ENCODE peak calls at places on chromosome 13, in six cellular contexts. S is A549, M is K562, H is SK-N-SH, A is GM12878, K is HepG2. U is an unnamed sample.

GRCh38 chr13:27487776-27488175 is 37.4 kb upstream of the MTIF3 start:
- DNase-seq in A (no peak), S (no peak), K (no peak), H (no peak), M (no peak), U (no peak)

GRCh38 chr13:71799320-71799719 is 67.7 kb downstream of the DACH1 start:
- DNase-seq in A (no peak), H (no peak), M (no peak), S (no peak), K (no peak), U (no peak)

GRCh38 chr13:71021810-71022422 is 845.1 kb downstream of the DACH1 start:
- DNase-seq in K (no peak), M (no peak), S (no peak), H (no peak), A (no peak), U (no peak)

GRCh38 chr13:63625869-63626268 is 2210.2 kb upstream of the PCDH20 start:
- DNase-seq in K (no peak), A (no peak), S (no peak), M (no peak), H (no peak), U (peak; percentile 31)

GRCh38 chr13:80214521-80214941 is 126.4 kb downstream of the SPRY2 start:
- DNase-seq in H (peak; percentile 52), K (no peak), S (no peak), M (no peak), A (no peak), U (peak; percentile 59)

GRCh38 chr13:75415720-75416119 is 66.2 kb downstream of the TBC1D4 start:
- DNase-seq in M (no peak), K (no peak), S (no peak), A (no peak), H (no peak), U (peak; percentile 89)

GRCh38 chr13:50366488-50367174 is 351.4 kb downstream of the KCNRG start:
- DNase-seq in M (no peak), K (no peak), H (peak; percentile 32), S (no peak), A (peak; percentile 79), U (no peak)

GRCh38 chr13:82330499-82330898 is 1551.8 kb downstream of the SLITRK1 start:
- DNase-seq in A (no peak), M (peak; percentile 16), S (no peak), K (peak; percentile 29), H (no peak), U (no peak)

GRCh38 chr13:41837668-41838067 is 123.2 kb downstream of the VWA8 start:
- DNase-seq in H (no peak), S (no peak), K (no peak), M (no peak), A (no peak), U (peak; percentile 12)

GRCh38 chr13:64480648-64481047 is 2749.5 kb downstream of the PCDH9 start:
- DNase-seq in M (no peak), S (no peak), K (no peak), H (no peak), A (no peak), U (no peak)

GRCh38 chr13:99894835-99895427 is 76.6 kb downstream of the ZIC5 start:
- DNase-seq in H (peak; percentile 43), A (no peak), S (no peak), K (no peak), M (no peak), U (no peak)

GRCh38 chr13:98664047-98664446 is 87.1 kb upstream of the STK24 start:
- DNase-seq in A (no peak), H (no peak), M (peak; percentile 11), S (no peak), K (no peak), U (peak; percentile 85)

GRCh38 chr13:30422056-30422914 is at the start of gene UBE2L5:
- DNase-seq in K (peak; percentile 23), A (no peak), M (peak; percentile 74), H (peak; percentile 86), S (peak; percentile 9), U (peak; percentile 74)

GRCh38 chr13:48492123-48493075 is 40.5 kb downstream of the RCBTB2 start:
- DNase-seq in K (no peak), H (no peak), A (peak; percentile 98), M (peak; percentile 53), S (no peak), U (peak; percentile 18)

GRCh38 chr13:111429064-111429558 is 108.7 kb downstream of the TEX29 start:
- DNase-seq in M (peak; percentile 42), K (peak; percentile 49), H (peak; percentile 54), S (peak; percentile 48), A (no peak), U (peak; percentile 18)

DNA sequence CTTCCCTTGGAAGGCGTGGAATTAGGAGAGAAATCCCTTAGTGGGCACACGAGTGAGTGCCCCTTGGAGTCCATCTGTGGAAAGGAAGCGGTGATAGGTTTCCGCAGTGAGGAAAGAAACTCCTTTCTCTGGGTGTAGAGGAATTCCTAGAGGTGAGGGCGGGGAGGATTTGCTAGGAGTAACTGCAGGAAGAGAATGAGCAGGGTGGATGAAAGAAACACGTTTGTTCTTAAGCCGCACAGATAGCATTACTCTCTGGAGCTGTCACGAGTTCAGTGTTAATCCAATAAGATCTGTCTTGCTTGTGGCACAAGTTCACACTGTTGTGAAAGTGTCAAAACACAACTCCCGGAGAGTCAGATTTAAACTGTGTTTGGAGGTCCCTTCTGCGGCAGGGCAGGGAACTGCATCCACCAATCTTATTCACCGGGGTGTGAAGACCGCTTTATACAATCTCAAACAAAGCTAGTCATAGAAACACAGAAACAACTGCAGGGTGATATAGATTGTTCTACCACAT is 1.2 kb downstream of the KL start:
- DNase-seq in K (peak; percentile 18), M (peak; percentile 2), A (peak; percentile 65), S (peak; percentile 40), H (no peak), U (peak; percentile 6)
- H3K4me3 ChIP-seq in K (no peak overlapping the region), M (no peak overlapping the region), A (peak overlapping the region; percentile 69), S (peak overlapping the region; percentile 47), H (no peak overlapping the region), U (no peak overlapping the region)

DNA sequence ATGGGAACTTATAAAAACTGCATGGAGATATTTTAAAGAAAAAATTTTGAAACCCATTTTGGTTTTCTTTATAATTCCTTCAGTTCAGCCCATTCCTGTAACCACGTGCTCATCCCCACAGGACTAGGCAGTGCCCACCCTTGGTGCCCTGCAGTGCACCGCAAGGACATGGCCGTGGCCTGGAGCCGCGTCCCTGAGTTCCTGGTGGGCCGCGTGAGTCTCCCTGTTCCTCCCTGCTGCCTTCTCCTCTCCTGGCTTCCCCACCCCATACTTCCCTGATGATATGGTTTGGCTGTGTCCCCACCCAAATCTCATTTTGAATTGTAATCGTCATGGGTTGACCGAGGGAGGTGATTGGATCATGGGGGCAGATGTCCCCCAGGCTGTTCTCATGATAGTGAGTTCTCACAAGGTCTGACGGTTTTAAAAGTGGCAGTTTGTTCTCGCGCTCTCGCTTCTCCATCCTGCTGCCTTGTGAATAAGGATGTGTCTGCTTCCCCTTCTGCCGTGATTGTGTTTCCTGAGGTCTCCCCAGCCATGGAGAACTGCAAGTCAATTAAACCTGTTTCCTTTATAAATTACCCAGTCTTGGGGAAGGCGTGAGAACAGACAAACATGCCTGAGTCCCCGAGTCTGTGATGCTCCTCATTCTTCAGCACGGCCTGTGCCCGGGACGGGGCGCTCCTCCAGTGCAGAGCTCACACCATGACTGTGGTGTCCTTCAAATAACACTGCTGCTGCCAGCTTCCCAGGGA is 31.6 kb upstream of the TFDP1 start:
- DNase-seq in A (no peak), H (no peak), M (no peak), K (no peak), S (no peak), U (no peak)
- TF ChIP-seq SMC3 in A (no peak), H (no peak), M (no peak), K (no peak), S (no peak), U (no peak)

GRCh38 chr13:62432906-62433305 is 1017.3 kb upstream of the PCDH20 start:
- DNase-seq in A (no peak), S (no peak), M (no peak), K (no peak), H (no peak), U (no peak)
- H3K4me3 ChIP-seq in A (no peak overlapping the region), S (no peak overlapping the region), M (no peak overlapping the region), K (no peak overlapping the region), H (no peak overlapping the region), U (no peak overlapping the region)

DNA sequence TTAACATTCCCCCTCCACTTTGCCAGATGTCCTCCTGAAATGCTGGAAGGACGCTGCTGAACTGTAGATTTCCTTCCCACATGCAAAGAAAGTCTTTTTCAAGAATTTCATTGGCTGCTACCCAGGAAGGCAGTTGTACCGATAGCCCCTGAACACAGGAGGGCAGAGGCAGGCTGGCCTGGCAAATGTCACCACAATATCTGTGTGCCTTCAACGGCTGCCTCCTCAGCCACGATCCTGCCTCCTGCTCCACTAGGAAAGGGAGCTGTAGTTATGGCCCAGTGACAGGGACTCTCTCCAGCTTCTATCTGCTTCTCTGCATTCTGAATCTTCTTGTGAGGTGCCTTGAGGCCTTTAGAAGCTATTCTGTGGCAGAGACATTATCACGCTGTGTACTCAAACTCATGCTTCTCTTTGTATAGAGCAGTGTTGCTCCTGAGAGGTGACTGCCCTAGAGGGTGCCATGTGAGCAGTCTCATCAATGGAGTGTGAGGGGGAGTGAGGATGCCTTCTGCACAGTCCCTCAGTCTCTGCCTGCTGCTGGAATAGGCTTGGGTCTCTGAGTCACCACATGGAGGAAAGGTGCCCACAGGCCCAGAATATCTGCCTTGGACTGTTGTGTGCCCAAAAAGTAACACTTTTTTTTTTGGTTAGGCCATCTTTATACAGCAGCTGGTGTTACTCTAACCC is 279.8 kb downstream of the DNAJC15 start:
- DNase-seq in S (no peak), K (peak; percentile 12), A (no peak), M (no peak), H (peak; percentile 79), U (peak; percentile 70)
- TF ChIP-seq SMC3 in S (peak; percentile 42), K (no peak), A (peak; percentile 38), M (no peak), H (peak; percentile 94), U (peak; percentile 46)

DNA sequence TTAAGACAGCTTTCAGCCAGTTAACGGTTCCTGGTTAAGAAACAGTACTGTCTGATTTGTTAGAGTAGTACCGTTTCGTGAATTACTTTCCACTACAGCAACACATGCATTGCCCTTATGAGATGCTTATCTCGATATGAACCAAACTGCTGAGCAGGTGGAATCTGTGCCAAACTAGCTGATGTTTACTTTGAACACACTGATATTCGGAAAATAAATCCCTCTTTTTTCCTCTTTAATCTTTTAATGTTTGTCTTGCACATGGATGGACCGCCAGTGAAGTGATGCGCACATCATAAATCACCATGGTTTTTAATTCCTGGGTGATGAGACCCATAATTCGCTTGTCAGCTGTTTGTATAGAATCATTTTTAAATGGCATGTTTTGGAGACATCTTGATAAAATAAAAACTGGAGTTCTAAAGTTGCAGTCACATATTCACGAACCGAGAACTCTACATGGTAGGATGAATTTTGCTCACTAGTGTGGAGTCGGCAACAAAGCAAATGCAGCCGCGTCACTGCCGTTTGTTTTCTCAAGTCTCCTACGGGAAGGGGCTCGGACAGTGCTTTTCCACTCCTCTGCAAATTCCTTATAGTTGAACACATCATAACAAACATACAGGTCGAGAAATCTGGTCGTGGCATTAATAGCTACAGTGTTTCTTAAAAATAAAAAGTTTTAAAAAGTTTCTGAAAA is 1.1 kb downstream of the GJA3 start:
- DNase-seq in H (no peak), A (no peak), K (no peak), M (no peak), S (no peak), U (peak; percentile 64)
- H3K4me3 ChIP-seq in H (no peak overlapping the region), A (peak overlapping the region; percentile 71), K (peak overlapping the region; percentile 68), M (no peak overlapping the region), S (peak overlapping the region; percentile 47), U (peak overlapping the region; percentile 68)